ENCODE peak calls at places on chromosomes 4 and X, in eight cellular contexts. H is breast epithelium, S is sigmoid colon, J is SK-N-SH, I is K562, X is endothelial cell of umbilical vein, T is stomach, P is HCT116. A is an unnamed sample.

GRCh38 chr4:43556262-43556661 is 663.7 kb downstream of the GRXCR1 start:
- DNase-seq in H (no peak), S (no peak), J (no peak), I (no peak), X (no peak), T (no peak), P (no peak), A (no peak)

GRCh38 chr4:48022192-48022799 is 5.7 kb downstream of the NIPAL1 start:
- DNase-seq in H (no peak), S (no peak), J (no peak), I (no peak), X (no peak), T (no peak), P (no peak), A (no peak)

GRCh38 chr4:77174426-77174825 is 17.4 kb downstream of the CCNG2 start:
- DNase-seq in H (no peak), S (no peak), J (no peak), I (no peak), X (no peak), T (no peak), P (no peak), A (no peak)

GRCh38 chrX:152735101-152735500 is 1.5 kb downstream of the MAGEA12 start:
- DNase-seq in H (no peak), S (no peak), J (no peak), I (no peak), X (no peak), T (no peak), P (no peak), A (no peak)

GRCh38 chr4:182776376-182777058 is 140.7 kb downstream of the DCTD start:
- DNase-seq in H (no peak), S (no peak), J (no peak), I (no peak), X (no peak), T (no peak), P (no peak), A (no peak)

GRCh38 chrX:41334866-41335589 is 1.1 kb downstream of the DDX3X start:
- DNase-seq in H (peak), S (peak), J (peak), I (peak), X (peak), T (peak), P (no peak), A (peak)

GRCh38 chrX:53882331-53882730 is 161.9 kb downstream of the PHF8 start:
- DNase-seq in H (no peak), S (no peak), J (no peak), I (no peak), X (no peak), T (no peak), P (no peak), A (no peak)

GRCh38 chr4:15778191-15778741 is at the start of gene CD38:
- DNase-seq in H (no peak), S (peak), J (peak), I (no peak), X (no peak), T (no peak), P (no peak), A (no peak)

GRCh38 chrX:7218321-7219152 is 70.6 kb upstream of the PUDP start:
- DNase-seq in H (no peak), S (no peak), J (no peak), I (no peak), X (no peak), T (no peak), P (no peak), A (no peak)

GRCh38 chr4:142331646-142332045 is 514.5 kb downstream of the INPP4B start:
- DNase-seq in H (no peak), S (no peak), J (no peak), I (no peak), X (no peak), T (no peak), P (no peak), A (no peak)

GRCh38 chrX:101274198-101274597 is 16.9 kb downstream of the TAF7L start:
- DNase-seq in H (no peak), S (no peak), J (no peak), I (no peak), X (no peak), T (no peak), P (no peak), A (no peak)

GRCh38 chrX:134949271-134949670 is 41.5 kb upstream of the SMIM10 start:
- DNase-seq in H (no peak), S (no peak), J (no peak), I (no peak), X (peak), T (no peak), P (peak), A (no peak)

GRCh38 chr4:184937030-184937710 is 81.1 kb upstream of the HELT start:
- DNase-seq in H (no peak), S (no peak), J (no peak), I (no peak), X (no peak), T (no peak), P (no peak), A (peak)

GRCh38 chrX:28225508-28225907 is 244.3 kb upstream of the DCAF8L1 start:
- DNase-seq in H (no peak), S (no peak), J (no peak), I (no peak), X (no peak), T (no peak), P (peak), A (no peak)

DNA sequence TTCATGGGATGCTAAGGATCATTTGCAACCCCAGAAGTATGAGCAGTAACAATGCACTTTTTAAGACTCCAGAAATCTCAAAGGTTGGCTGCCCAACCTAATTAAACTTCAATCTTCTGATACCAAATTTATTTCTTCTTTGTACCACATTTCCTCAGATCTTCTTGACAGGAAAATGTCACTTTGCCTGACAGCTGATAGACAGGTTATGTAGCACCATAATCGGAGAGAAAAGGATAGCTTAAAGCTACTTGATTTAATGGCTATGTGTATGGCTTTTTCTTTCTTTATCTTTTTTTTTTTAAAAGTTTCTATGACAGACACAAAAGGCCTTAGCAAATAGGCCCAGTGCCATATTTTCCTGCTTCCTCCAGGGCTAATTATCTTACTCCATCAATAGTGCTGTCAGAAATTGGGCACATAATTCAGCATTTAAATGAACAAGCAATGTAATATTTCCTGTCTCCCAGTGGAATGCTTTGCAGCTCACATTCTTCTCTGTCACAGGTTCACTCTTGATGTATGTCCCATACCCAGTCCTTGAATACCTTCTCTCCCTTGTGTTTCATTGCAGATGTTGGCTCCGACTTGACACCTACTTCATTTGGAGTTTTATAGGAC is 795.7 kb downstream of the ADGRL3 start:
- DNase-seq in H (no peak), S (no peak), J (no peak), I (no peak), X (no peak), T (no peak), P (no peak), A (no peak)
- TF ChIP-seq POLR2AphosphoS5 in H (no peak), S (no peak), J (no peak), I (no peak), X (no peak), T (no peak), P (no peak), A (no peak)

GRCh38 chrX:123961268-123962005 is at the start of gene STAG2:
- DNase-seq in H (peak), S (peak), J (peak), I (peak), X (peak), T (peak), P (peak), A (no peak)

GRCh38 chrX:123960956-123961267 is 594 bp upstream of the STAG2 start:
- DNase-seq in H (no peak), S (no peak), J (no peak), I (no peak), X (no peak), T (no peak), P (no peak), A (no peak)

GRCh38 chrX:123964155-123964554 is 2.6 kb downstream of the STAG2 start:
- DNase-seq in H (no peak), S (no peak), J (no peak), I (no peak), X (peak), T (no peak), P (no peak), A (no peak)

GRCh38 chrX:123962794-123963373 is 1.4 kb downstream of the STAG2 start:
- DNase-seq in H (peak), S (peak), J (peak), I (peak), X (peak), T (peak), P (peak), A (peak)

GRCh38 chrX:123962006-123962485 is 540 bp downstream of the STAG2 start:
- DNase-seq in H (no peak), S (no peak), J (no peak), I (peak), X (no peak), T (no peak), P (peak), A (no peak)
- TF ChIP-seq POLR2AphosphoS5 in H (no peak), S (no peak), J (no peak), I (no peak), X (no peak), T (no peak), P (no peak), A (no peak)

DNA sequence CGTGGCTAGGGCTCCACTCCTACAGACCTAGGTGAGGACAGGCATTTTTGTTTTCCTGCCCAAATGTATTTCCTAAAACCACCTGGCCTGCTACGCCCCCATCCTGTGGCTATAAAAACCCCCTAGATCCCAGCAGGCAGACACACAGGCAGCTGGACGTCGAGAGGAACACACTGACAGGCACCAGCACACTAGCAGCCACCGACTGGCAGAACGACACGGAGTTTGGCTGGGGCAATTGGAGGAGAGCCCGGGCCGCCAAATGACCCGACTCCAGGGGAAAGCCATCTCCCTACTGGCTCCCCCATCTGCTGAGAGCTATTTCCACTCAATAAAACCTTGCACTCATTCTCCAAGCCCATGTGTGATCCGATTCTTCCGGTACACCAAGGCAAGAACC is 516.0 kb downstream of the FSTL5 start:
- DNase-seq in H (no peak), S (peak), J (no peak), I (no peak), X (no peak), T (no peak), P (no peak), A (no peak)
- TF ChIP-seq POLR2AphosphoS5 in H (no peak), S (no peak), J (no peak), I (no peak), X (no peak), T (no peak), P (no peak), A (no peak)

DNA sequence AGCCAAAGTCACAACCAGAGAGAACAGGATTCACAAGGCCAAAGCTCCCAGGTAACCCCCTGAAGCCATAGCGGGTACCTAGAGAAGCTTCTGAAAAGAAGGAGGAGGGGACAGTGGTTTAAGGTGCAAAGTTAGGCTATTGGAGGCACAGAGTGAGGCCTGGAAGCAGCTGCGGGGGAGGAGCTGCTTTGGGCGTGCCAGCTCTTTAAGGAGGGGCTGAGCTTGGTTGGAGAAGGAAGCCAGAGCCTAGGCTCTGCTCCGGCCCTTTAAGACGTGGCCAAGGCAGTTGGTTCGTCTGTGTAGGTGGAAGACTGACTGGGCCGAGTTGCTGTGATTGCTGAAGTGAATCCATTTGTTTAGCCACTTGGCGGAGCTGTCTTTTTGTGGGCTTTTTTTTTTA is 1.5 kb downstream of the KLF8 start:
- DNase-seq in H (peak), S (peak), J (no peak), I (peak), X (no peak), T (no peak), P (peak), A (no peak)
- TF ChIP-seq POLR2AphosphoS5 in H (no peak), S (peak), J (no peak), I (no peak), X (no peak), T (no peak), P (no peak), A (peak)

DNA sequence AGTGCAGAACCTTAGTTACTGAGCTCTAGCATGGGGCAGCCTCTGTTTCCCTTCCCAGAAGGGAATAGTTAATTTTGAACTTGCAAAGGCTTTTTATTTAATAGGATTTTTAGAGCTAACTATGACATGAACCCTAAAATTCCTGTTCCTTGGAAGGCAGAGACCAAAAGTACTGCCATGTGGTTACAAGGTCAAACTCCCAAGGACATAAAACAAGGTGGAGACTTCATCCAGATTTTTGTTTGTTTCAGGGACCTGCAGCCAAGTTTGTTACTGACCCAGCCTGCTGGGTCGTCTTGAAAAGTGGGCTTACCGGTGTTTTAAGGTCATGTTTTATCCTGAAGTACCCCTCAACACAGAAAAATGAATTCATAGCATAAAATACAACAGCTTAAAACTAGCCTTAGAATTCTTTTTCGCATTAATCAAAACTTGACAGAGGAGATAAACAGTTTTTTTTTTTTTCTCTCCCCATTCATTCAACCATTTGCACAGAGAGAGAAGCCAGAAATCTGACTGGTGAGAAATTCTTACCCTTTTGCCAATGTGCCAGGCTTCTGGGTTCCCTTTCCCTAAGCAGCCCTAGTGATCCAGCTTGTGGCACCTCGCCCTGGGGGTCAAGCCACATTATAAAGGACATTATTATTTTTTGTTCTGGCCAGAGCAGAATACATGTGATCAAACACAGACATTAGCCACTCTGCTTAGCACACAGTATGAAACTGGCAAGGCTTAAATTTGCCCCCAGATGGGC is 21.5 kb upstream of the GRPEL1 start:
- DNase-seq in H (no peak), S (no peak), J (no peak), I (no peak), X (no peak), T (no peak), P (no peak), A (no peak)
- TF ChIP-seq POLR2AphosphoS5 in H (no peak), S (no peak), J (no peak), I (no peak), X (no peak), T (no peak), P (no peak), A (no peak)

GRCh38 chrX:119996600-119997524 is 53.3 kb upstream of the NKAP start:
- DNase-seq in H (no peak), S (no peak), J (no peak), I (no peak), X (no peak), T (no peak), P (no peak), A (no peak)
- TF ChIP-seq POLR2AphosphoS5 in H (no peak), S (no peak), J (no peak), I (no peak), X (no peak), T (no peak), P (no peak), A (no peak)

DNA sequence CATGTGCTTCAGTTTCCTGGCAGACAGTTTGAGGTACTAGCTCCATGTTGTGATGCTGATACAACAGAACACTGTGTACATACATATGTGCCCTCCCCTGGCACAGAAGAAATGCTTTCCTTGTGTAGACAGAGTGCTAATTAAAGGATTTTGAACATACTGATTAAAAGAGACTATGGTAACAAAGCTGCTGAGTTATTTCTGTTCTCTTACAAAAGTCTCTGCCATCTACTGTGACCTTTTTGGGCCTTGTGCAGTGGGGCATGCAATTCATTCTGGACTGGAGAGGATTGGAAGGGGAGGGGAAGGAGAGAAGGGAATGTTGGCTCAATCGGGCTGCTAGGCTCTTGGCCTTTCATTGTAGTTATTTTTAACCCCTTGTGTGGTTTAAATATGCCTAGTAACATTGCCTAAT is 6.0 kb downstream of the PDLIM5 start:
- DNase-seq in H (no peak), S (no peak), J (peak), I (no peak), X (peak), T (no peak), P (no peak), A (no peak)
- TF ChIP-seq POLR2AphosphoS5 in H (no peak), S (peak), J (no peak), I (no peak), X (no peak), T (no peak), P (no peak), A (no peak)

DNA sequence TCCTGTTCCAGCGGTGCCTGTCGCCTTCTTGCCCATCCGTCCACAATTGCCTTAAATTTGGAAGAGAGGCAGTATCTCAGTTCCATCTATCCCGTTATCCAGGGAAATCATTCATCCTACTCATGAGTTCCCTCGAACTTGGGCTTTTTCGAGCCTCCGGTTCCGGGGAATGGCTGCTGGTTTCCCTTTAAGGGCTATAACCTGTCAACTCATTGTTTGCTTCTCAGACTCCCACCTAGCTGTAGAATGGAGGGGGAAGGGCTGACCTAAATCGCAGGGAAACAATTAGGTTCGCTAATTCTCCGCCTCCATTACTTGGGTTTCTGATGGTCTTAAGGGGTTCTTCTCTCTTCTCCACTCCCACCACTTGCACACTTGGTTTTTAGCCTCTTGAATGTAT is 1.2 kb downstream of the UCHL1 start:
- DNase-seq in H (no peak), S (no peak), J (peak), I (no peak), X (peak), T (no peak), P (no peak), A (no peak)
- TF ChIP-seq POLR2AphosphoS5 in H (no peak), S (no peak), J (no peak), I (no peak), X (no peak), T (no peak), P (no peak), A (no peak)